ENCODE peak calls at places on chromosomes 5 and 9, in nine cellular contexts. One of them, this sample, is unnamed.

GRCh38 chr5:16920109-16920816 is 15.8 kb downstream of the MYO10 start:
- DNase-seq in psoas muscle: no peak
- DNase-seq in tibial artery: no peak
- DNase-seq in astrocyte of the spinal cord: no peak
- DNase-seq in H7: no peak
- DNase-seq in tibial nerve: no peak
- DNase-seq in AG04450: no peak
- DNase-seq in dorsolateral prefrontal cortex: no peak
- DNase-seq in mesendoderm: no peak
- DNase-seq in this sample: no peak

GRCh38 chr5:152349683-152350526 is 55.2 kb downstream of the NMUR2 start:
- DNase-seq in psoas muscle: no peak
- DNase-seq in tibial artery: no peak
- DNase-seq in astrocyte of the spinal cord: peak; percentile 12
- DNase-seq in H7: peak; percentile 39
- DNase-seq in tibial nerve: no peak
- DNase-seq in AG04450: no peak
- DNase-seq in dorsolateral prefrontal cortex: peak; percentile 53
- DNase-seq in mesendoderm: peak; percentile 56
- DNase-seq in this sample: peak; percentile 51

GRCh38 chr9:136403915-136404800 is 4.2 kb upstream of the SNAPC4 start:
- DNase-seq in psoas muscle: no peak
- DNase-seq in tibial artery: no peak
- DNase-seq in astrocyte of the spinal cord: no peak
- DNase-seq in H7: no peak
- DNase-seq in tibial nerve: no peak
- DNase-seq in AG04450: no peak
- DNase-seq in dorsolateral prefrontal cortex: no peak
- DNase-seq in mesendoderm: no peak
- DNase-seq in this sample: peak; percentile 68

GRCh38 chr5:17411436-17411835 is 86.6 kb upstream of the TAF11L2 start:
- DNase-seq in psoas muscle: no peak
- DNase-seq in tibial artery: no peak
- DNase-seq in astrocyte of the spinal cord: peak; percentile 55
- DNase-seq in H7: no peak
- DNase-seq in tibial nerve: no peak
- DNase-seq in AG04450: no peak
- DNase-seq in dorsolateral prefrontal cortex: no peak
- DNase-seq in mesendoderm: no peak
- DNase-seq in this sample: no peak

GRCh38 chr5:129973716-129974426 is 69.6 kb downstream of the CHSY3 start:
- DNase-seq in psoas muscle: no peak
- DNase-seq in tibial artery: no peak
- DNase-seq in astrocyte of the spinal cord: peak; percentile 19
- DNase-seq in H7: no peak
- DNase-seq in tibial nerve: no peak
- DNase-seq in AG04450: no peak
- DNase-seq in dorsolateral prefrontal cortex: no peak
- DNase-seq in mesendoderm: peak; percentile 73
- DNase-seq in this sample: no peak

GRCh38 chr5:171494452-171495121 is 75.1 kb downstream of the FGF18 start:
- DNase-seq in psoas muscle: peak; percentile 71
- DNase-seq in tibial artery: peak; percentile 84
- DNase-seq in astrocyte of the spinal cord: peak; percentile 84
- DNase-seq in H7: peak; percentile 89
- DNase-seq in tibial nerve: peak; percentile 43
- DNase-seq in AG04450: peak; percentile 16
- DNase-seq in dorsolateral prefrontal cortex: no peak
- DNase-seq in mesendoderm: peak; percentile 89
- DNase-seq in this sample: no peak

GRCh38 chr5:149161026-149161687 is 19.9 kb downstream of the ABLIM3 start:
- DNase-seq in psoas muscle: no peak
- DNase-seq in tibial artery: no peak
- DNase-seq in astrocyte of the spinal cord: no peak
- DNase-seq in H7: no peak
- DNase-seq in tibial nerve: no peak
- DNase-seq in AG04450: no peak
- DNase-seq in dorsolateral prefrontal cortex: no peak
- DNase-seq in mesendoderm: no peak
- DNase-seq in this sample: no peak

GRCh38 chr5:160979356-160979755 is 127.3 kb upstream of the ATP10B start:
- DNase-seq in psoas muscle: no peak
- DNase-seq in tibial artery: no peak
- DNase-seq in astrocyte of the spinal cord: no peak
- DNase-seq in H7: no peak
- DNase-seq in tibial nerve: no peak
- DNase-seq in AG04450: no peak
- DNase-seq in dorsolateral prefrontal cortex: no peak
- DNase-seq in mesendoderm: no peak
- DNase-seq in this sample: peak; percentile 6

GRCh38 chr5:101643793-101644192 is 652.3 kb downstream of the SLCO4C1 start:
- DNase-seq in psoas muscle: no peak
- DNase-seq in tibial artery: no peak
- DNase-seq in astrocyte of the spinal cord: no peak
- DNase-seq in H7: no peak
- DNase-seq in tibial nerve: no peak
- DNase-seq in AG04450: no peak
- DNase-seq in dorsolateral prefrontal cortex: no peak
- DNase-seq in mesendoderm: no peak
- DNase-seq in this sample: no peak

GRCh38 chr5:93715327-93715726 is 26.1 kb downstream of the POU5F2 start:
- DNase-seq in psoas muscle: no peak
- DNase-seq in tibial artery: no peak
- DNase-seq in astrocyte of the spinal cord: no peak
- DNase-seq in H7: no peak
- DNase-seq in tibial nerve: no peak
- DNase-seq in AG04450: no peak
- DNase-seq in dorsolateral prefrontal cortex: no peak
- DNase-seq in mesendoderm: no peak
- DNase-seq in this sample: no peak

GRCh38 chr5:142059304-142059940 is 46.6 kb upstream of the GNPDA1 start:
- DNase-seq in psoas muscle: no peak
- DNase-seq in tibial artery: peak; percentile 45
- DNase-seq in astrocyte of the spinal cord: no peak
- DNase-seq in H7: peak; percentile 50
- DNase-seq in tibial nerve: no peak
- DNase-seq in AG04450: no peak
- DNase-seq in dorsolateral prefrontal cortex: no peak
- DNase-seq in mesendoderm: peak; percentile 66
- DNase-seq in this sample: no peak

GRCh38 chr5:38926121-38926520 is 80.3 kb downstream of the OSMR start:
- DNase-seq in psoas muscle: no peak
- DNase-seq in tibial artery: no peak
- DNase-seq in astrocyte of the spinal cord: peak; percentile 42
- DNase-seq in H7: no peak
- DNase-seq in tibial nerve: no peak
- DNase-seq in AG04450: no peak
- DNase-seq in dorsolateral prefrontal cortex: no peak
- DNase-seq in mesendoderm: no peak
- DNase-seq in this sample: no peak

GRCh38 chr9:97501177-97501971 is at the start of gene TMOD1:
- DNase-seq in psoas muscle: peak; percentile 81
- DNase-seq in tibial artery: peak; percentile 62
- DNase-seq in astrocyte of the spinal cord: peak; percentile 13
- DNase-seq in H7: peak; percentile 99
- DNase-seq in tibial nerve: peak; percentile 50
- DNase-seq in AG04450: no peak
- DNase-seq in dorsolateral prefrontal cortex: peak; percentile 63
- DNase-seq in mesendoderm: peak; percentile 65
- DNase-seq in this sample: peak; percentile 88

GRCh38 chr9:124779368-124780059 is 2.6 kb downstream of the OLFML2A start:
- DNase-seq in psoas muscle: no peak
- DNase-seq in tibial artery: no peak
- DNase-seq in astrocyte of the spinal cord: peak; percentile 97
- DNase-seq in H7: peak; percentile 89
- DNase-seq in tibial nerve: no peak
- DNase-seq in AG04450: peak; percentile 99
- DNase-seq in dorsolateral prefrontal cortex: no peak
- DNase-seq in mesendoderm: peak; percentile 90
- DNase-seq in this sample: no peak

GRCh38 chr5:53645078-53645477 is 84.6 kb downstream of the NDUFS4 start:
- DNase-seq in psoas muscle: no peak
- DNase-seq in tibial artery: no peak
- DNase-seq in astrocyte of the spinal cord: no peak
- DNase-seq in H7: no peak
- DNase-seq in tibial nerve: no peak
- DNase-seq in AG04450: no peak
- DNase-seq in dorsolateral prefrontal cortex: no peak
- DNase-seq in mesendoderm: no peak
- DNase-seq in this sample: no peak

GRCh38 chr9:75378036-75378435 is 289.7 kb downstream of the OSTF1 start:
- DNase-seq in psoas muscle: peak; percentile 76
- DNase-seq in tibial artery: peak; percentile 89
- DNase-seq in astrocyte of the spinal cord: peak; percentile 68
- DNase-seq in H7: no peak
- DNase-seq in tibial nerve: peak; percentile 27
- DNase-seq in AG04450: no peak
- DNase-seq in dorsolateral prefrontal cortex: no peak
- DNase-seq in mesendoderm: peak; percentile 18
- DNase-seq in this sample: no peak

GRCh38 chr5:97528941-97529340 is 345.9 kb upstream of the RIOK2 start:
- DNase-seq in psoas muscle: no peak
- DNase-seq in tibial artery: no peak
- DNase-seq in astrocyte of the spinal cord: peak; percentile 63
- DNase-seq in H7: no peak
- DNase-seq in tibial nerve: no peak
- DNase-seq in AG04450: peak; percentile 44
- DNase-seq in dorsolateral prefrontal cortex: no peak
- DNase-seq in mesendoderm: no peak
- DNase-seq in this sample: no peak

GRCh38 chr5:132054031-132054696 is 6.3 kb upstream of the IL3 start:
- DNase-seq in psoas muscle: no peak
- DNase-seq in tibial artery: no peak
- DNase-seq in astrocyte of the spinal cord: no peak
- DNase-seq in H7: peak; percentile 16
- DNase-seq in tibial nerve: no peak
- DNase-seq in AG04450: no peak
- DNase-seq in dorsolateral prefrontal cortex: no peak
- DNase-seq in mesendoderm: no peak
- DNase-seq in this sample: no peak

GRCh38 chr5:10162468-10162867 is 87.2 kb downstream of the ATPSCKMT start:
- DNase-seq in psoas muscle: no peak
- DNase-seq in tibial artery: no peak
- DNase-seq in astrocyte of the spinal cord: no peak
- DNase-seq in H7: no peak
- DNase-seq in tibial nerve: no peak
- DNase-seq in AG04450: no peak
- DNase-seq in dorsolateral prefrontal cortex: no peak
- DNase-seq in mesendoderm: peak; percentile 80
- DNase-seq in this sample: no peak

GRCh38 chr9:6924988-6925563 is 167.3 kb downstream of the KDM4C start:
- DNase-seq in psoas muscle: no peak
- DNase-seq in tibial artery: no peak
- DNase-seq in astrocyte of the spinal cord: no peak
- DNase-seq in H7: no peak
- DNase-seq in tibial nerve: no peak
- DNase-seq in AG04450: no peak
- DNase-seq in dorsolateral prefrontal cortex: no peak
- DNase-seq in mesendoderm: no peak
- DNase-seq in this sample: no peak
- H3K4me3 ChIP-seq in psoas muscle: no peak overlapping the region
- H3K4me3 ChIP-seq in tibial artery: no peak overlapping the region
- H3K4me3 ChIP-seq in astrocyte of the spinal cord: no peak overlapping the region
- H3K4me3 ChIP-seq in H7: no peak overlapping the region
- H3K4me3 ChIP-seq in tibial nerve: no peak overlapping the region
- H3K4me3 ChIP-seq in AG04450: no peak overlapping the region
- H3K4me3 ChIP-seq in dorsolateral prefrontal cortex: peak overlapping the region; percentile 6
- H3K4me3 ChIP-seq in mesendoderm: no peak overlapping the region
- H3K4me3 ChIP-seq in this sample: no peak overlapping the region

GRCh38 chr9:133888048-133888778 is 103.9 kb downstream of the VAV2 start:
- DNase-seq in psoas muscle: no peak
- DNase-seq in tibial artery: no peak
- DNase-seq in astrocyte of the spinal cord: no peak
- DNase-seq in H7: peak; percentile 72
- DNase-seq in tibial nerve: no peak
- DNase-seq in AG04450: no peak
- DNase-seq in dorsolateral prefrontal cortex: no peak
- DNase-seq in mesendoderm: no peak
- DNase-seq in this sample: no peak
- H3K4me3 ChIP-seq in psoas muscle: no peak overlapping the region
- H3K4me3 ChIP-seq in tibial artery: no peak overlapping the region
- H3K4me3 ChIP-seq in astrocyte of the spinal cord: no peak overlapping the region
- H3K4me3 ChIP-seq in H7: no peak overlapping the region
- H3K4me3 ChIP-seq in tibial nerve: no peak overlapping the region
- H3K4me3 ChIP-seq in AG04450: no peak overlapping the region
- H3K4me3 ChIP-seq in dorsolateral prefrontal cortex: no peak overlapping the region
- H3K4me3 ChIP-seq in mesendoderm: no peak overlapping the region
- H3K4me3 ChIP-seq in this sample: no peak overlapping the region

GRCh38 chr9:34456746-34457145 is 1.6 kb downstream of the FAM219A start:
- DNase-seq in psoas muscle: no peak
- DNase-seq in tibial artery: no peak
- DNase-seq in astrocyte of the spinal cord: no peak
- DNase-seq in H7: no peak
- DNase-seq in tibial nerve: no peak
- DNase-seq in AG04450: no peak
- DNase-seq in dorsolateral prefrontal cortex: no peak
- DNase-seq in mesendoderm: peak; percentile 54
- DNase-seq in this sample: no peak
- H3K4me3 ChIP-seq in psoas muscle: peak overlapping the region; percentile 85
- H3K4me3 ChIP-seq in tibial artery: peak overlapping the region; percentile 66
- H3K4me3 ChIP-seq in astrocyte of the spinal cord: peak overlapping the region; percentile 85
- H3K4me3 ChIP-seq in H7: peak overlapping the region; percentile 81
- H3K4me3 ChIP-seq in tibial nerve: no peak overlapping the region
- H3K4me3 ChIP-seq in AG04450: peak overlapping the region; percentile 85
- H3K4me3 ChIP-seq in dorsolateral prefrontal cortex: peak overlapping the region; percentile 91
- H3K4me3 ChIP-seq in mesendoderm: no peak overlapping the region
- H3K4me3 ChIP-seq in this sample: no peak overlapping the region

DNA sequence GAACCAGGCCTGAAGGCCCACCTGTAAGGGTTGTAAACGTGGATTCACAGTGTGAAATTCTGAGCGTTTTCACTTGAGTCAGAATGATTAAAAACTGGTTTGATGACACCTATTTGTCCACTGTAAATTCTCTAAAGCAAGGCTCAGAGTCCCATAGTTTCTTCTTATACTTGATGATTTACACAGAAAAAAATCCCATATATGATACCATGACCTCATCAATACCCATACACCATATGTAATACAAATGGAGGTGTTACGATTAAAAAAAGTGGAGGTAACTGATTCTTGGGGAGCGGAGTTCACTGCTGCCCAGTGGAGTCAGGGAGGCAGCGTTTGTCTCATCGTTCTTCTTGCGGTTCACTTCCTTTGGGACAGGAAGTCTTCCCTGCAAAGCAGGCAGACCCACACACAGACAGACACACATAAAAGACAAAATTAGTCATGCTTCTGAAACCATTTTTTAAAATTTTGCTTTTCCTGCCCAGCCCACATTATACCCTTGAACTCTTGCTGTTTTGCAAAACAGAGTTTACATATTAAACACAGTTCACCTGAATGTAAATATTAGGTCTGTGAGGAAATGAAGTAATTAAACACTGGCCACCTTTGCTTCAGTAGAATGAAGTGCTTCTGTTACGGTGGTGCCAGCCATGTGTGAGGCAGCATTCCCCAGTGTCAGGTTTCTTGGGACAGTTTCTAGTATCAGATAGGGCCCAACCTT is 26.2 kb downstream of the NREP start:
- DNase-seq in psoas muscle: no peak
- DNase-seq in tibial artery: no peak
- DNase-seq in astrocyte of the spinal cord: no peak
- DNase-seq in H7: no peak
- DNase-seq in tibial nerve: no peak
- DNase-seq in AG04450: no peak
- DNase-seq in dorsolateral prefrontal cortex: no peak
- DNase-seq in mesendoderm: no peak
- DNase-seq in this sample: no peak
- H3K4me3 ChIP-seq in psoas muscle: no peak overlapping the region
- H3K4me3 ChIP-seq in tibial artery: no peak overlapping the region
- H3K4me3 ChIP-seq in astrocyte of the spinal cord: no peak overlapping the region
- H3K4me3 ChIP-seq in H7: no peak overlapping the region
- H3K4me3 ChIP-seq in tibial nerve: no peak overlapping the region
- H3K4me3 ChIP-seq in AG04450: no peak overlapping the region
- H3K4me3 ChIP-seq in dorsolateral prefrontal cortex: no peak overlapping the region
- H3K4me3 ChIP-seq in mesendoderm: no peak overlapping the region
- H3K4me3 ChIP-seq in this sample: no peak overlapping the region

GRCh38 chr5:145902421-145902820 is 29.6 kb upstream of the GRXCR2 start:
- DNase-seq in psoas muscle: no peak
- DNase-seq in tibial artery: no peak
- DNase-seq in astrocyte of the spinal cord: no peak
- DNase-seq in H7: no peak
- DNase-seq in tibial nerve: no peak
- DNase-seq in AG04450: no peak
- DNase-seq in dorsolateral prefrontal cortex: no peak
- DNase-seq in mesendoderm: no peak
- DNase-seq in this sample: no peak
- H3K4me3 ChIP-seq in psoas muscle: no peak overlapping the region
- H3K4me3 ChIP-seq in tibial artery: no peak overlapping the region
- H3K4me3 ChIP-seq in astrocyte of the spinal cord: no peak overlapping the region
- H3K4me3 ChIP-seq in H7: no peak overlapping the region
- H3K4me3 ChIP-seq in tibial nerve: no peak overlapping the region
- H3K4me3 ChIP-seq in AG04450: no peak overlapping the region
- H3K4me3 ChIP-seq in dorsolateral prefrontal cortex: no peak overlapping the region
- H3K4me3 ChIP-seq in mesendoderm: no peak overlapping the region
- H3K4me3 ChIP-seq in this sample: no peak overlapping the region

This sample was measured in GM12865.